ENCODE peak calls at places on chromosome 7, in four cellular contexts. Q is uterus, H is tibial nerve, J is stomach. C is an unnamed sample.

GRCh38 chr7:18087687-18088078 is 60.0 kb upstream of the PRPS1L1 start:
- DNase-seq in Q (no peak), H (no peak), J (no peak), C (no peak)

GRCh38 chr7:141144921-141145629 is 71.2 kb downstream of the TMEM178B start:
- DNase-seq in Q (no peak), H (no peak), J (no peak), C (no peak)

GRCh38 chr7:142542938-142543337 is 206.3 kb upstream of the PRSS1 start:
- DNase-seq in Q (no peak), H (no peak), J (no peak), C (no peak)

GRCh38 chr7:3301472-3301778 is 373 bp downstream of the SDK1 start:
- DNase-seq in Q (no peak), H (no peak), J (no peak), C (no peak)

GRCh38 chr7:14936530-14936929 is 34.0 kb upstream of the DGKB start:
- DNase-seq in Q (peak), H (no peak), J (no peak), C (no peak)

GRCh38 chr7:25900887-25901286 is 251.1 kb upstream of the NFE2L3 start:
- DNase-seq in Q (no peak), H (no peak), J (no peak), C (no peak)

GRCh38 chr7:114310344-114311118 is 104.1 kb upstream of the FOXP2 start:
- DNase-seq in Q (no peak), H (no peak), J (no peak), C (no peak)

GRCh38 chr7:119270644-119271043 is 1002.3 kb upstream of the KCND2 start:
- DNase-seq in Q (no peak), H (no peak), J (no peak), C (no peak)

GRCh38 chr7:979886-980571 is 3.0 kb upstream of the CYP2W1 start:
- DNase-seq in Q (no peak), H (no peak), J (no peak), C (no peak)

GRCh38 chr7:30412810-30413504 is 65.6 kb downstream of the NOD1 start:
- DNase-seq in Q (peak), H (peak), J (peak), C (no peak)

GRCh38 chr7:17996442-17997223 is 31.0 kb downstream of the PRPS1L1 start:
- DNase-seq in Q (no peak), H (no peak), J (no peak), C (no peak)

GRCh38 chr7:151082151-151083070 is 882 bp downstream of the TMUB1 start:
- DNase-seq in Q (peak), H (no peak), J (no peak), C (peak)
- TF ChIP-seq POLR2A in Q (no peak), H (no peak), J (no peak), C (no peak)

DNA sequence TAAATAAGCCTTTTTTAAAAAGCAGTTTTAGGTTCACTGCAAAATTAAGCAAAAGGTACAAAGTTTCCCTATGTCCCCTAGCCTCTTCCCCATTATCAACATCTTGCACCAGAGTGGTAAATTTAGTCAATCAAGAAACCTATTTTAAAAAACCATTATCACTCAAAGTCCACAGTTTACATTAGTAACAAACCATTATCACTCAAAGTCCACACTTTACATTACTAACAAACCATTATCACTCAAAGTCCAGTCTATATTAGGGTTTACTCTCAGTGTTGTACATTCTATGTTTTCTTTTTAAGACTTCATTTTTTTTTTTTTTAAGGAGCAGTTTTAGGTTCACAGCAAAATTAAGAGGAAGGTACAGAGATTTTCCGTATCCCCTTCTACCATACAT is 74.1 kb upstream of the GPR37 start:
- DNase-seq in Q (no peak), H (no peak), J (no peak), C (no peak)
- TF ChIP-seq POLR2A in Q (no peak), H (no peak), J (no peak), C (no peak)

GRCh38 chr7:138316421-138317043 is 143.5 kb upstream of the TRIM24 start:
- DNase-seq in Q (no peak), H (no peak), J (no peak), C (no peak)
- TF ChIP-seq POLR2A in Q (no peak), H (no peak), J (no peak), C (no peak)

DNA sequence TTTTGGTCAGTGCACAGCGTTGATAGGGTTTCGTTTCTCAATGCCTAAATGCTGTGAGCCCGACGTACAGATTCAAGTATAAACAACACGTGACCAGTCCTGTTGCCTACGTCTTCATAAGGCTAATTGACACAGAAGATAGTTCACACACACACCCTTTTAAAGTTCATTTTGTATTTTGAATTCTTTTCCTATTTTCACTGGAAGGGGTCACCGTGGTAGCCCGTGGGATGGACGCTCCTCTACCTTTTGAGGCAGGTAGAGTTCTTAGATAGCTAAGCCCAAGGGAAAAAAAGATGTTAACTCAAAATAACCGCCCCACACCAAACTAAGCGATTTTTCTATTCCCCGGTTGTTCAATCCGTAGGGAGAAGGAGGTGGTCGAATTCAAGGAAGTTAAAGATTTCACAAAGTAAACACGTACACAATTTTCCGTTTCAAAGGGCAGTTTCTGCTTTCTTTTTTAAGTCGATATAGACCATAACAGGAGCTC is 961 bp downstream of the KBTBD2 start:
- DNase-seq in Q (peak), H (peak), J (no peak), C (no peak)
- TF ChIP-seq POLR2A in Q (peak), H (no peak), J (no peak), C (no peak)

GRCh38 chr7:46682841-46683624 is 762.0 kb upstream of the IGFBP3 start:
- DNase-seq in Q (no peak), H (no peak), J (no peak), C (no peak)
- TF ChIP-seq POLR2A in Q (no peak), H (no peak), J (no peak), C (no peak)